ENCODE peak calls at places on chromosome 13, in six cellular contexts. One of them, this sample, is unnamed.

GRCh38 chr13:101231751-101232428 is 184.4 kb downstream of the NALCN start:
- DNase-seq in fibroblast of the conjunctiva: no peak
- DNase-seq in AG20443: peak; percentile 49
- DNase-seq in AG09309: peak; percentile 8
- DNase-seq in HS-27A: no peak
- DNase-seq in DMS53: no peak
- DNase-seq in this sample: no peak

GRCh38 chr13:74730556-74731331 is 596.5 kb upstream of the KLF12 start:
- DNase-seq in AG20443: no peak
- DNase-seq in HS-27A: no peak
- DNase-seq in DMS53: peak; percentile 2
- DNase-seq in AG09309: no peak
- DNase-seq in fibroblast of the conjunctiva: no peak
- DNase-seq in this sample: no peak

GRCh38 chr13:61277088-61277487 is 138.6 kb downstream of the PCDH20 start:
- DNase-seq in HS-27A: no peak
- DNase-seq in fibroblast of the conjunctiva: no peak
- DNase-seq in AG20443: no peak
- DNase-seq in AG09309: no peak
- DNase-seq in DMS53: no peak
- DNase-seq in this sample: no peak

GRCh38 chr13:112951674-112952371 is 17.2 kb upstream of the MCF2L start:
- DNase-seq in AG20443: no peak
- DNase-seq in fibroblast of the conjunctiva: no peak
- DNase-seq in HS-27A: no peak
- DNase-seq in AG09309: no peak
- DNase-seq in DMS53: no peak
- DNase-seq in this sample: no peak

GRCh38 chr13:60412909-60413616 is 16.0 kb downstream of the TDRD3 start:
- DNase-seq in HS-27A: no peak
- DNase-seq in AG20443: no peak
- DNase-seq in fibroblast of the conjunctiva: no peak
- DNase-seq in AG09309: no peak
- DNase-seq in DMS53: no peak
- DNase-seq in this sample: no peak

GRCh38 chr13:38674208-38674607 is 12.7 kb upstream of the FREM2 start:
- DNase-seq in AG09309: no peak
- DNase-seq in fibroblast of the conjunctiva: no peak
- DNase-seq in DMS53: peak; percentile 95
- DNase-seq in AG20443: no peak
- DNase-seq in HS-27A: no peak
- DNase-seq in this sample: no peak

GRCh38 chr13:51797664-51798488 is 6.1 kb downstream of the DHRS12 start:
- DNase-seq in AG20443: peak; percentile 32
- DNase-seq in DMS53: peak; percentile 96
- DNase-seq in HS-27A: no peak
- DNase-seq in fibroblast of the conjunctiva: no peak
- DNase-seq in AG09309: no peak
- DNase-seq in this sample: no peak

GRCh38 chr13:70415141-70415540 is 306.9 kb upstream of the KLHL1 start:
- DNase-seq in AG20443: no peak
- DNase-seq in AG09309: no peak
- DNase-seq in fibroblast of the conjunctiva: no peak
- DNase-seq in HS-27A: no peak
- DNase-seq in DMS53: no peak
- DNase-seq in this sample: no peak

GRCh38 chr13:50594276-50594970 is 249.1 kb downstream of the DLEU7 start:
- DNase-seq in AG09309: no peak
- DNase-seq in fibroblast of the conjunctiva: no peak
- DNase-seq in DMS53: no peak
- DNase-seq in AG20443: no peak
- DNase-seq in HS-27A: no peak
- DNase-seq in this sample: no peak

GRCh38 chr13:51286135-51287002 is 53.1 kb upstream of the SERPINE3 start:
- DNase-seq in AG09309: no peak
- DNase-seq in AG20443: peak; percentile 87
- DNase-seq in fibroblast of the conjunctiva: peak; percentile 54
- DNase-seq in HS-27A: no peak
- DNase-seq in DMS53: peak; percentile 89
- DNase-seq in this sample: peak; percentile 46

GRCh38 chr13:90447735-90448103 is 899.8 kb upstream of the MIR17HG start:
- DNase-seq in AG20443: peak; percentile 43
- DNase-seq in AG09309: peak; percentile 14
- DNase-seq in HS-27A: peak; percentile 51
- DNase-seq in fibroblast of the conjunctiva: no peak
- DNase-seq in DMS53: no peak
- DNase-seq in this sample: no peak

GRCh38 chr13:44231786-44232516 is 141.7 kb upstream of the SERP2 start:
- DNase-seq in AG09309: peak; percentile 86
- DNase-seq in HS-27A: peak; percentile 73
- DNase-seq in DMS53: peak; percentile 96
- DNase-seq in AG20443: peak; percentile 85
- DNase-seq in fibroblast of the conjunctiva: peak; percentile 59
- DNase-seq in this sample: peak; percentile 62

GRCh38 chr13:62387642-62388041 is 972.0 kb upstream of the PCDH20 start:
- DNase-seq in AG20443: no peak
- DNase-seq in HS-27A: no peak
- DNase-seq in DMS53: peak; percentile 14
- DNase-seq in fibroblast of the conjunctiva: peak; percentile 0
- DNase-seq in AG09309: no peak
- DNase-seq in this sample: no peak

GRCh38 chr13:92158335-92158734 is 759.9 kb downstream of the GPC5 start:
- DNase-seq in fibroblast of the conjunctiva: peak; percentile 31
- DNase-seq in DMS53: no peak
- DNase-seq in AG20443: no peak
- DNase-seq in AG09309: no peak
- DNase-seq in HS-27A: no peak
- DNase-seq in this sample: no peak

GRCh38 chr13:111904166-111904565 is 162.8 kb upstream of the SOX1 start:
- DNase-seq in DMS53: no peak
- DNase-seq in AG09309: no peak
- DNase-seq in fibroblast of the conjunctiva: no peak
- DNase-seq in HS-27A: no peak
- DNase-seq in AG20443: no peak
- DNase-seq in this sample: no peak

This sample was measured in foreskin melanocyte.